ENCODE peak calls at places on chromosomes 12 and 14, in four cellular contexts. E is hepatocyte, S is epithelial cell of esophagus, O is mesenchymal stem cell. K is an unnamed sample.

GRCh38 chr12:112904571-112904970 is 2.2 kb upstream of the OAS1 start:
- DNase-seq in S (no peak), E (no peak), O (no peak), K (no peak)

GRCh38 chr12:130281157-130281799 is 56.4 kb upstream of the PIWIL1 start:
- DNase-seq in S (no peak), O (no peak), E (peak; percentile 46), K (peak; percentile 15)

GRCh38 chr12:94640134-94640928 is 10.0 kb downstream of the TMCC3 start:
- DNase-seq in E (no peak), S (peak; percentile 99), O (peak; percentile 75), K (peak; percentile 97)

GRCh38 chr12:68358532-68359485 is 26.6 kb upstream of the MDM1 start:
- DNase-seq in O (peak; percentile 77), E (peak; percentile 79), S (peak; percentile 79), K (peak; percentile 87)

GRCh38 chr14:53551862-53552261 is 398.7 kb upstream of the DDHD1 start:
- DNase-seq in O (no peak), S (no peak), E (no peak), K (no peak)

GRCh38 chr14:92135269-92135668 is 13.5 kb downstream of the CPSF2 start:
- DNase-seq in S (peak; percentile 47), E (peak; percentile 43), O (peak; percentile 58), K (peak; percentile 27)

GRCh38 chr12:68900241-68900640 is 32.7 kb downstream of the CPM start:
- DNase-seq in O (no peak), E (no peak), S (no peak), K (no peak)

GRCh38 chr12:88793091-88793490 is 212.8 kb upstream of the KITLG start:
- DNase-seq in S (peak; percentile 9), O (no peak), E (no peak), K (no peak)

GRCh38 chr12:93784339-93785086 is 107.3 kb downstream of the CRADD start:
- DNase-seq in O (peak; percentile 63), E (peak; percentile 34), S (no peak), K (no peak)

GRCh38 chr14:92409069-92409468 is 86.1 kb downstream of the SLC24A4 start:
- DNase-seq in S (no peak), O (peak; percentile 37), E (no peak), K (no peak)

GRCh38 chr12:6056406-6057211 is 67.9 kb downstream of the VWF start:
- DNase-seq in S (no peak), E (no peak), O (no peak), K (peak; percentile 53)

GRCh38 chr12:49200882-49201594 is 12.2 kb upstream of the TUBA1A start:
- DNase-seq in S (peak; percentile 83), O (peak; percentile 89), E (peak; percentile 56), K (peak; percentile 78)

GRCh38 chr12:49195734-49196133 is 6.9 kb upstream of the TUBA1A start:
- DNase-seq in S (no peak), E (no peak), O (no peak), K (peak; percentile 70)

GRCh38 chr12:49201595-49202295 is 12.9 kb upstream of the TUBA1A start:
- DNase-seq in E (peak; percentile 49), S (peak; percentile 25), O (peak; percentile 89), K (peak; percentile 40)

GRCh38 chr12:49198431-49199155 is 9.7 kb upstream of the TUBA1A start:
- DNase-seq in O (peak; percentile 46), S (peak; percentile 35), E (no peak), K (no peak)
- H3K4me3 ChIP-seq in O (peak overlapping the region; percentile 36), S (no peak overlapping the region), E (no peak overlapping the region), K (no peak overlapping the region)

GRCh38 chr14:38257500-38257899 is 1.6 kb upstream of the CLEC14A start:
- DNase-seq in O (peak; percentile 32), S (peak; percentile 8), E (no peak), K (no peak)

GRCh38 chr14:38255673-38256357 is at the start of gene CLEC14A:
- DNase-seq in S (no peak), O (no peak), E (peak; percentile 21), K (no peak)

GRCh38 chr14:38254565-38255407 is 1.1 kb downstream of the CLEC14A start:
- DNase-seq in E (no peak), O (no peak), S (no peak), K (no peak)

GRCh38 chr14:38255408-38255672 is 553 bp downstream of the CLEC14A start:
- DNase-seq in S (no peak), O (peak; percentile 49), E (peak; percentile 56), K (no peak)

GRCh38 chr14:38256358-38256840 is 506 bp upstream of the CLEC14A start:
- DNase-seq in E (no peak), O (peak; percentile 86), S (no peak), K (no peak)
- H3K4me3 ChIP-seq in E (no peak overlapping the region), O (peak overlapping the region; percentile 67), S (no peak overlapping the region), K (no peak overlapping the region)

DNA sequence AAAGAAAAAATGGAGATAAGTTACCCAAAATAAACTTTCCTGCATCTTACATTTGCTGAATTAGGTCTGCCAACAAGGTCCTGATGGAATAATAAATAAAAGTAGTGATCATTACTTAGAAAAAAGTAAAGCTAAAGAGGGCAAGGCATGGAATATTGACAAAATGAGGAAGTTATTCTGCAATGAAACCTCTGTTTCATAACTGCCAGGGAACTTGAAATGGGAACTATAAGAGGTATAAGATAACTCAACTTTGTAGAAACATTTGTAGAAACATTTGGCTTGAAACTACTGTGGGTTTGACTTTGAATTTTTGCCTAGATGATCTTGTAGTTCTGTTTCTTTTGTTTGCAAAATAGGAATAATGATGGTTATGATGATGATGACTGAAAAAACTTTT is 18.7 kb upstream of the YBX3 start:
- DNase-seq in O (no peak), S (no peak), E (no peak), K (peak; percentile 53)
- H3K4me3 ChIP-seq in O (no peak overlapping the region), S (no peak overlapping the region), E (no peak overlapping the region), K (no peak overlapping the region)

DNA sequence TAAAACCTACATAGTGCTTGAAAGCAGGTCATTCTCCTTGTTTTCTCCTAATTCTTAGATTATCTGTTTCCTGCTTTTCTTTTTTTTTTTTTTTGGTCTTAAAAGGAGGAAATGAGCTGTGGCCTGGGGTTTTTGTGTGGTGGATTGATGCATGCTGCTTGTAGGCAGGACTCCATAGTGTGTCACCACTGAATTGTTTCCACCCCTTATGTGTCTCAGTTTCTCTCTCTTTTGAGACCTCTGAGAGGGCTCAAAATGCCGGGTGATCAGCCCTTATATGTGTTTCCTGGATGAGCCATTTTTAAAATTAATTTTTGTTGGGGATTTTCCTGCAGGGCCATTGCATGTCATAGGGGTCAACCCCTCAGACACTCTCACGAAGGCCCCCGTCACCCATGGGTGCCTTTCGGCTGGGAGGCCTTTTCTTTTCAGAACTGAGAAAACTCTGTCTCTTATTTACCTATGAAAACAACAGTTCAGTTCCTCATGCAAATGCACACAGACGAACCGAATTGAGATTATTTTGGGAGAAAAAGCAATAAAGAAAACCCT is 32.0 kb upstream of the LRRK2 start:
- DNase-seq in E (no peak), O (no peak), S (no peak), K (peak; percentile 70)
- H3K4me3 ChIP-seq in E (no peak overlapping the region), O (no peak overlapping the region), S (no peak overlapping the region), K (no peak overlapping the region)

GRCh38 chr12:125330645-125331341 is 265.6 kb downstream of the AACS start:
- DNase-seq in O (no peak), E (peak; percentile 77), S (peak; percentile 20), K (peak; percentile 52)
- H3K4me3 ChIP-seq in O (peak overlapping the region; percentile 81), E (peak overlapping the region; percentile 42), S (peak overlapping the region; percentile 32), K (no peak overlapping the region)

GRCh38 chr14:61433169-61433568 is 111.8 kb downstream of the PRKCH start:
- DNase-seq in S (peak; percentile 19), E (no peak), O (no peak), K (no peak)

GRCh38 chr14:61435563-61436337 is 114.4 kb downstream of the PRKCH start:
- DNase-seq in S (no peak), E (peak; percentile 33), O (peak; percentile 11), K (no peak)

GRCh38 chr14:61433822-61434221 is 112.4 kb downstream of the PRKCH start:
- DNase-seq in E (no peak), O (no peak), S (no peak), K (no peak)

GRCh38 chr14:61437383-61437782 is 116.0 kb downstream of the PRKCH start:
- DNase-seq in O (peak; percentile 30), S (no peak), E (no peak), K (no peak)

GRCh38 chr14:61434315-61434714 is 112.9 kb downstream of the PRKCH start:
- DNase-seq in S (no peak), O (no peak), E (no peak), K (no peak)
- H3K4me3 ChIP-seq in S (no peak overlapping the region), O (no peak overlapping the region), E (no peak overlapping the region), K (no peak overlapping the region)

DNA sequence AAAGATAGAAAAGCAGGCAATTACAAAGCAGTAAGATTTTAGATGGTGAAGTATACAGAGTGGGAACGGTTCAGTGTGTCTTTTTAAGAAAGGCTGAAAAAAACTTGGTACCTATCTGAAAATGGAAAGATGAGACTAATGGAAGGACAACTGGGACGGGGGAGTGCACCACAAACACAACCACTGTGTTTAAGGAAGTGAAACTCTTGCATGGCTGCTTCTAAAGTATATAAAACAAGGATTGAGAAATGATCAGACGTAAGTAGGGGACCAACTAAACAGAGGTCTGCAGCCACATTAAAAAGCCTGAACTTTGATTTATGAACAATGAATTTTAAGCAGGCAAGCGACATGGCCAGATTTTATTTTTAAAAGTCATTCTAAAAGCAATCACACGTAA is 328.6 kb downstream of the MDGA2 start:
- DNase-seq in O (no peak), E (no peak), S (no peak), K (peak; percentile 56)
- H3K4me3 ChIP-seq in O (no peak overlapping the region), E (no peak overlapping the region), S (no peak overlapping the region), K (no peak overlapping the region)

K was measured in NB4.